ENCODE peak calls at places on chromosome 3, in five cellular contexts. Z, J, R, U and V are unnamed samples.

GRCh38 chr3:141242035-141242721 is 10.6 kb downstream of the PXYLP1 start:
- DNase-seq in Z (no peak), J (no peak), R (no peak), U (no peak), V (no peak)

GRCh38 chr3:128404276-128405062 is 62.2 kb downstream of the DNAJB8 start:
- DNase-seq in Z (no peak), J (no peak), R (no peak), U (no peak), V (no peak)

GRCh38 chr3:23253214-23253613 is 50.1 kb downstream of the UBE2E2 start:
- DNase-seq in Z (no peak), J (no peak), R (no peak), U (no peak), V (no peak)

GRCh38 chr3:70737656-70738309 is 425.3 kb upstream of the MDFIC2 start:
- DNase-seq in Z (no peak), J (no peak), R (no peak), U (no peak), V (no peak)

GRCh38 chr3:172447611-172448579 is at the start of gene GHSR:
- DNase-seq in Z (no peak), J (no peak), R (no peak), U (peak; percentile 40), V (no peak)

GRCh38 chr3:46070458-46071136 is 43.3 kb upstream of the XCR1 start:
- DNase-seq in Z (no peak), J (no peak), R (no peak), U (no peak), V (peak; percentile 55)

GRCh38 chr3:185647134-185647879 is 61.2 kb downstream of the SENP2 start:
- DNase-seq in Z (peak; percentile 9), J (no peak), R (no peak), U (no peak), V (no peak)

GRCh38 chr3:37961622-37962455 is 28.7 kb upstream of the VILL start:
- DNase-seq in Z (no peak), J (no peak), R (no peak), U (no peak), V (no peak)

GRCh38 chr3:5442106-5442785 is 254.7 kb downstream of the EDEM1 start:
- DNase-seq in Z (peak; percentile 12), J (no peak), R (no peak), U (no peak), V (no peak)

GRCh38 chr3:143171141-143171651 is 51.6 kb downstream of the CHST2 start:
- DNase-seq in Z (peak; percentile 88), J (no peak), R (no peak), U (no peak), V (peak; percentile 11)

GRCh38 chr3:175270199-175270837 is 411.2 kb downstream of the NAALADL2 start:
- DNase-seq in Z (peak; percentile 59), J (no peak), R (no peak), U (no peak), V (no peak)